ENCODE peak calls at places on chromosomes 6 and 20, in seven cellular contexts. F is HCT116, R is neural progenitor cell, P is astrocyte, D is heart left ventricle, X is A549, U is pancreas. T is an unnamed sample.

GRCh38 chr6:157674061-157674460 is 149.0 kb upstream of the SNX9 start:
- DNase-seq in F (no peak), R (no peak), P (no peak), D (no peak), X (no peak), U (no peak), T (no peak)

GRCh38 chr6:135904666-135905065 is 53.2 kb downstream of the PDE7B start:
- DNase-seq in F (no peak), R (no peak), P (peak; percentile 68), D (no peak), X (no peak), U (no peak), T (no peak)

GRCh38 chr6:32943864-32944263 is 3.0 kb upstream of the HLA-DMB start:
- DNase-seq in F (no peak), R (no peak), P (no peak), D (no peak), X (no peak), U (no peak), T (no peak)

GRCh38 chr20:51439160-51439689 is 103.3 kb downstream of the NFATC2 start:
- DNase-seq in F (no peak), R (no peak), P (no peak), D (no peak), X (no peak), U (no peak), T (no peak)

GRCh38 chr6:150202404-150202803 is 59.6 kb downstream of the PPP1R14C start:
- DNase-seq in F (no peak), R (no peak), P (peak; percentile 46), D (peak; percentile 30), X (no peak), U (no peak), T (no peak)

GRCh38 chr6:31712296-31712695 is 2.9 kb upstream of the LY6G6D start:
- DNase-seq in F (no peak), R (no peak), P (no peak), D (peak; percentile 52), X (no peak), U (no peak), T (no peak)

GRCh38 chr6:166151798-166152197 is 15.9 kb downstream of the TBXT start:
- DNase-seq in F (no peak), R (no peak), P (no peak), D (no peak), X (no peak), U (no peak), T (no peak)

GRCh38 chr20:33516882-33517281 is 27.0 kb downstream of the CBFA2T2 start:
- DNase-seq in F (no peak), R (no peak), P (peak; percentile 22), D (no peak), X (peak; percentile 47), U (no peak), T (no peak)

GRCh38 chr20:62860924-62861691 is 514 bp downstream of the TCFL5 start:
- DNase-seq in F (no peak), R (peak; percentile 65), P (no peak), D (peak; percentile 47), X (peak; percentile 29), U (no peak), T (no peak)

GRCh38 chr6:25670793-25671513 is 18.9 kb downstream of the SCGN start:
- DNase-seq in F (peak; percentile 34), R (no peak), P (no peak), D (no peak), X (peak; percentile 25), U (no peak), T (no peak)

GRCh38 chr6:5672581-5673011 is 334.1 kb downstream of the NRN1 start:
- DNase-seq in F (no peak), R (peak; percentile 25), P (peak; percentile 89), D (no peak), X (peak; percentile 25), U (no peak), T (peak; percentile 51)

GRCh38 chr20:57249772-57250171 is 16.7 kb downstream of the BMP7 start:
- DNase-seq in F (no peak), R (no peak), P (no peak), D (no peak), X (no peak), U (no peak), T (no peak)

GRCh38 chr6:91083226-91083625 is 496.4 kb upstream of the MAP3K7 start:
- DNase-seq in F (no peak), R (peak; percentile 22), P (peak; percentile 41), D (no peak), X (no peak), U (no peak), T (no peak)

GRCh38 chr20:32585011-32585518 is at the start of gene NOL4L:
- DNase-seq in F (no peak), R (peak; percentile 82), P (no peak), D (peak; percentile 47), X (no peak), U (no peak), T (no peak)

GRCh38 chr20:59042151-59042795 is at the start of gene PRELID3B:
- DNase-seq in F (no peak), R (peak; percentile 57), P (no peak), D (peak; percentile 54), X (peak; percentile 52), U (peak; percentile 48), T (no peak)

GRCh38 chr6:53295176-53295575 is 53.6 kb downstream of the ELOVL5 start:
- DNase-seq in F (no peak), R (no peak), P (no peak), D (no peak), X (no peak), U (no peak), T (no peak)
- H3K4me1 ChIP-seq in F (no peaks in the 10 kb centered on the region), R (peaks cover 7% of the 10 kb centered on the region), P (no peaks in the 10 kb centered on the region), D (peaks cover 57% of the 10 kb centered on the region), X (peaks cover 20% of the 10 kb centered on the region), U (no peaks in the 10 kb centered on the region), T (peaks cover 11% of the 10 kb centered on the region)

GRCh38 chr6:14964901-14965300 is 281.0 kb upstream of the JARID2 start:
- DNase-seq in F (no peak), R (no peak), P (no peak), D (no peak), X (no peak), U (no peak), T (no peak)

GRCh38 chr6:14957355-14958059 is 288.4 kb upstream of the JARID2 start:
- DNase-seq in F (no peak), R (no peak), P (no peak), D (no peak), X (no peak), U (no peak), T (no peak)

GRCh38 chr6:14953806-14954205 is 292.1 kb upstream of the JARID2 start:
- DNase-seq in F (no peak), R (no peak), P (no peak), D (no peak), X (no peak), U (no peak), T (no peak)

GRCh38 chr6:14964486-14964885 is 281.4 kb upstream of the JARID2 start:
- DNase-seq in F (no peak), R (no peak), P (no peak), D (no peak), X (no peak), U (no peak), T (no peak)

GRCh38 chr6:14959324-14959885 is 286.5 kb upstream of the JARID2 start:
- DNase-seq in F (no peak), R (no peak), P (peak; percentile 83), D (no peak), X (no peak), U (no peak), T (no peak)
- H3K4me3 ChIP-seq in F (no peak overlapping the region), R (no peak overlapping the region), P (no peak overlapping the region), D (no peak overlapping the region), X (no peak overlapping the region), U (no peak overlapping the region), T (no peak overlapping the region)

GRCh38 chr6:54073487-54073886 is 37.8 kb upstream of the MLIP start:
- DNase-seq in F (no peak), R (no peak), P (no peak), D (no peak), X (no peak), U (no peak), T (no peak)
- H3K4me1 ChIP-seq in F (no peaks in the 10 kb centered on the region), R (no peaks in the 10 kb centered on the region), P (no peaks in the 10 kb centered on the region), D (peaks cover 80% of the 10 kb centered on the region), X (no peaks in the 10 kb centered on the region), U (no peaks in the 10 kb centered on the region), T (peaks cover 67% of the 10 kb centered on the region)

DNA sequence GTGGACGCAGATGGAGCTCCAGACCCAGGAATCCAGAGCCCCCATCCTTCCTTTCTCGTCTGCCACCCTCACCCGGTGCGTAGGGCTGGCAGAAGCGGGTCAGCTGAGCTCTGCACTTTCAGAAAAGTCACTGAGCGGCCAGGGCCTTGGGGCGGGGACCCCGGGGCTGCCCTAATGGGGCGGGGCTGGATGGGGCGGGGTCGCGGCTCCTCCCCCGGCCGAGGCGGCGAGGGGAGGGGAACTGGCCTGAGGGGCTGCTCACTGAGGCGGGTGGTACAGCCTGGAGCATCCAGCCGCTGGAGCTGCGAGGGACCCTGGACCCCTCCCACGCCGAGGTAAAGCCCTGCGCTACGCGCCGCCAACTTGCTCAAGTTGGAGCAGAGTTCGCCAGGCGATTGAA is at the start of the genes DEFB124 and REM1:
- DNase-seq in F (no peak), R (peak; percentile 23), P (no peak), D (peak; percentile 75), X (no peak), U (no peak), T (no peak)
- H3K4me3 ChIP-seq in F (no peak within 1 kb of the TSS), R (peak within 1 kb of the TSS; percentile 17), P (no peak within 1 kb of the TSS), D (peak within 1 kb of the TSS; percentile 62), X (peak within 1 kb of the TSS; percentile 23), U (peak within 1 kb of the TSS; percentile 37), T (peak within 1 kb of the TSS; percentile 53)

GRCh38 chr20:60058869-60059268 is 100.6 kb downstream of the CDH26 start:
- DNase-seq in F (no peak), R (no peak), P (no peak), D (no peak), X (no peak), U (no peak), T (no peak)
- H3K4me1 ChIP-seq in F (no peaks in the 10 kb centered on the region), R (peaks cover 10% of the 10 kb centered on the region), P (peaks cover 15% of the 10 kb centered on the region), D (peaks cover 28% of the 10 kb centered on the region), X (no peaks in the 10 kb centered on the region), U (no peaks in the 10 kb centered on the region), T (peaks cover 61% of the 10 kb centered on the region)

DNA sequence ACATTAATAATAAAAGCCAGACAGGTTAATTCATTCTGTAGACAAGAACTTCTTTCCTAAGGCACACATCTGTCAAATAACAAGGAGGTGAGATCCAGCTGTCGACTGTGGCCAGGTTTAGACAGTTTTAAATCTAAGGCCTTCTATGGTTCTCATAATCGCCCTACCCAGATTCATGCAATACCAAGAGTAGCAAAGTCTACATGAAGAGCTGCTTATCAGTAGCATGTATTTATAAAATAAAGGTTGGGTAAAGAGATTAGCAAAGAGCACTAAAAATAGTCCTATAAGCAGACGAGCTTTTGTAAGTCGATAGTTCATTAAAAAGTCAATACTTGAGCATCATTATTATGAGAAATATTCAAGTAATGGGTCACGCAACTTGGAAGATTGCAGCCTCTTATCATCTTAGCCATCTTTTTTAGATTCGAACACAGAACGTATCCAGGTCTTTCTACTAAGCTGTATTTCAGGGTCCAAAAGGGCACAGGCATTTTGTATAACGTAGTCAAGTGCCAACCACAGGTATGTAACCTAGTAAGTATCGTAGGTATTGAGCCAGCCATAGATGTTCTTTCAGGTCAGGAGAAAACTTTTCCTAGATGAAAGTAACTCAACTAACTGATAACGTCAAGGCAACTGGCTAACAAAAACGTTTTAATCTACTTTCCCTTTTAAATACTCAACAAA is 3.1 kb downstream of the CNKSR3 start:
- DNase-seq in F (no peak), R (no peak), P (no peak), D (no peak), X (no peak), U (no peak), T (no peak)
- H3K4me3 ChIP-seq in F (no peak overlapping the region), R (no peak overlapping the region), P (no peak overlapping the region), D (no peak overlapping the region), X (no peak overlapping the region), U (peak overlapping the region; percentile 90), T (no peak overlapping the region)

T was measured in gastrocnemius medialis.